ENCODE peak calls at places on chromosomes 12 and 14, in nine cellular contexts. U is SW480; G is LoVo; E is LNCaP clone FGC; H is T1000; D is HCEC 1CT; W is transverse colon; Z is upper lobe of right lung; O is activated naive CD4-positive, alpha-beta T cell. Y is an unnamed sample.

GRCh38 chr14:104393199-104393897 is 186.2 kb upstream of the C14orf180 start:
- DNase-seq in U (no peak), G (no peak), E (no peak), H (no peak), D (no peak), W (no peak), Z (peak), O (no peak), Y (no peak)

GRCh38 chr14:77114609-77115008 is 16.6 kb downstream of the CIPC start:
- DNase-seq in U (no peak), G (no peak), E (no peak), H (no peak), D (no peak), W (no peak), Z (no peak), O (no peak), Y (no peak)

GRCh38 chr12:52229836-52230343 is 3.2 kb upstream of the KRT7 start:
- DNase-seq in U (no peak), G (no peak), E (no peak), H (no peak), D (no peak), W (no peak), Z (peak), O (no peak), Y (peak)

GRCh38 chr12:58583541-58583940 is 336.8 kb downstream of the LRIG3 start:
- DNase-seq in U (no peak), G (peak), E (no peak), H (no peak), D (peak), W (no peak), Z (no peak), O (no peak), Y (no peak)

GRCh38 chr14:42428996-42429395 is 822.3 kb downstream of the LRFN5 start:
- DNase-seq in U (no peak), G (no peak), E (no peak), H (no peak), D (no peak), W (no peak), Z (no peak), O (no peak), Y (no peak)

GRCh38 chr14:72736348-72736747 is 157.6 kb downstream of the DPF3 start:
- DNase-seq in U (peak), G (no peak), E (no peak), H (no peak), D (peak), W (no peak), Z (no peak), O (no peak), Y (no peak)

GRCh38 chr12:79326663-79327062 is 364.1 kb downstream of the PAWR start:
- DNase-seq in U (no peak), G (no peak), E (no peak), H (no peak), D (peak), W (no peak), Z (no peak), O (no peak), Y (no peak)

GRCh38 chr14:58082491-58083098 is 69.4 kb downstream of the ARMH4 start:
- DNase-seq in U (peak), G (peak), E (no peak), H (no peak), D (peak), W (no peak), Z (no peak), O (no peak), Y (no peak)

GRCh38 chr14:50631408-50631821 is 36.7 kb downstream of the SAV1 start:
- DNase-seq in U (no peak), G (no peak), E (no peak), H (no peak), D (no peak), W (no peak), Z (no peak), O (no peak), Y (no peak)

GRCh38 chr14:44446965-44447364 is 60.1 kb downstream of the FSCB start:
- DNase-seq in U (peak), G (no peak), E (no peak), H (no peak), D (no peak), W (no peak), Z (no peak), O (no peak), Y (no peak)

GRCh38 chr12:27333311-27334009 is 824 bp downstream of the BMAL2 start:
- DNase-seq in U (peak), G (peak), E (no peak), H (peak), D (no peak), W (peak), Z (peak), O (no peak), Y (no peak)

GRCh38 chr14:103393687-103394626 is 8.7 kb downstream of the MARK3 start:
- DNase-seq in U (peak), G (peak), E (no peak), H (no peak), D (peak), W (no peak), Z (no peak), O (no peak), Y (no peak)

GRCh38 chr12:95851609-95852008 is 7.1 kb upstream of the SNRPF start:
- DNase-seq in U (no peak), G (no peak), E (no peak), H (no peak), D (no peak), W (no peak), Z (no peak), O (no peak), Y (no peak)

GRCh38 chr12:132413931-132414588 is 75.9 kb upstream of the FBRSL1 start:
- DNase-seq in U (no peak), G (no peak), E (no peak), H (no peak), D (no peak), W (no peak), Z (no peak), O (no peak), Y (no peak)

GRCh38 chr12:64675795-64676194 is 65.5 kb downstream of the RASSF3 start:
- DNase-seq in U (peak), G (peak), E (no peak), H (no peak), D (no peak), W (peak), Z (no peak), O (no peak), Y (no peak)

GRCh38 chr14:74492413-74493342 is at the start of gene NPC2:
- DNase-seq in U (no peak), G (peak), E (no peak), H (no peak), D (peak), W (no peak), Z (no peak), O (no peak), Y (no peak)

GRCh38 chr14:100222219-100223093 is 16.5 kb upstream of the YY1 start:
- DNase-seq in U (no peak), G (no peak), E (no peak), H (no peak), D (no peak), W (no peak), Z (no peak), O (no peak), Y (no peak)

GRCh38 chr12:92745874-92746553 is 43.2 kb downstream of the PLEKHG7 start:
- DNase-seq in U (no peak), G (peak), E (no peak), H (peak), D (peak), W (peak), Z (no peak), O (no peak), Y (no peak)

GRCh38 chr12:47715877-47716548 is 9.3 kb downstream of the ENDOU start:
- DNase-seq in U (no peak), G (no peak), E (no peak), H (no peak), D (no peak), W (no peak), Z (no peak), O (no peak), Y (no peak)

GRCh38 chr14:103232338-103232808 is 101.7 kb upstream of the EIF5 start:
- DNase-seq in U (peak), G (no peak), E (no peak), H (no peak), D (no peak), W (peak), Z (peak), O (no peak), Y (no peak)

GRCh38 chr14:33201116-33201515 is 262.4 kb downstream of the NPAS3 start:
- DNase-seq in U (no peak), G (no peak), E (no peak), H (no peak), D (no peak), W (no peak), Z (no peak), O (no peak), Y (no peak)